ENCODE peak calls at places on chromosomes 5 and 9, in six cellular contexts. L is lower lobe of right lung, P is heart right ventricle, C is right cardiac atrium, Y is astrocyte, A is breast epithelium. M is an unnamed sample. For H3K4me1, the result is how much of the 10 kb centered on the place peaks cover.

GRCh38 chr9:7780261-7780988 is 19.2 kb downstream of the DMAC1 start:
- DNase-seq in P (no peak), C (no peak), A (no peak), Y (peak), L (no peak), M (no peak)

GRCh38 chr9:107484117-107484723 is 5.3 kb downstream of the KLF4 start:
- DNase-seq in Y (peak), A (no peak), L (no peak), C (no peak), P (peak), M (no peak)

GRCh38 chr9:93549636-93550035 is 26.7 kb upstream of the PHF2 start:
- DNase-seq in L (no peak), A (no peak), Y (peak), C (no peak), P (no peak), M (no peak)

GRCh38 chr9:113516840-113517577 is 53.5 kb downstream of the RGS3 start:
- DNase-seq in C (no peak), A (no peak), L (no peak), Y (peak), P (no peak), M (no peak)

GRCh38 chr5:82735160-82735789 is 341.9 kb downstream of the TMEM167A start:
- DNase-seq in L (no peak), Y (peak), P (no peak), C (no peak), A (no peak), M (no peak)

GRCh38 chr5:122915717-122916399 is 70.4 kb downstream of the SNX24 start:
- DNase-seq in A (no peak), Y (no peak), C (no peak), L (no peak), P (no peak), M (no peak)

GRCh38 chr9:4553951-4554381 is 63.7 kb downstream of the SLC1A1 start:
- DNase-seq in P (no peak), C (no peak), A (no peak), L (no peak), Y (peak), M (no peak)

GRCh38 chr9:71725590-71726338 is 42.5 kb downstream of the CEMIP2 start:
- DNase-seq in A (no peak), L (no peak), P (no peak), Y (peak), C (no peak), M (no peak)

GRCh38 chr9:74493512-74493911 is 3.6 kb upstream of the RORB start:
- DNase-seq in L (no peak), A (no peak), Y (no peak), P (no peak), C (no peak), M (no peak)

GRCh38 chr9:127926961-127927456 is 3.6 kb downstream of the PIP5KL1 start:
- DNase-seq in Y (no peak), C (no peak), A (no peak), L (no peak), P (no peak), M (no peak)

GRCh38 chr5:134837530-134838181 is 8.1 kb upstream of the C5orf24 start:
- DNase-seq in P (no peak), A (no peak), C (no peak), Y (peak), L (no peak), M (no peak)

GRCh38 chr9:95499847-95500246 is 16.9 kb downstream of the PTCH1 start:
- DNase-seq in A (no peak), P (no peak), Y (peak), L (no peak), C (no peak), M (no peak)

GRCh38 chr5:1720396-1721110 is 79.1 kb downstream of the MRPL36 start:
- DNase-seq in C (no peak), L (no peak), A (no peak), P (no peak), Y (no peak), M (no peak)

GRCh38 chr9:136211441-136212344 is 6.8 kb upstream of the LHX3 start:
- DNase-seq in Y (no peak), P (no peak), L (no peak), A (no peak), C (no peak), M (no peak)

GRCh38 chr5:127615916-127616315 is 33.0 kb upstream of the CTXN3 start:
- DNase-seq in A (no peak), C (no peak), Y (no peak), P (no peak), L (no peak), M (no peak)

DNA sequence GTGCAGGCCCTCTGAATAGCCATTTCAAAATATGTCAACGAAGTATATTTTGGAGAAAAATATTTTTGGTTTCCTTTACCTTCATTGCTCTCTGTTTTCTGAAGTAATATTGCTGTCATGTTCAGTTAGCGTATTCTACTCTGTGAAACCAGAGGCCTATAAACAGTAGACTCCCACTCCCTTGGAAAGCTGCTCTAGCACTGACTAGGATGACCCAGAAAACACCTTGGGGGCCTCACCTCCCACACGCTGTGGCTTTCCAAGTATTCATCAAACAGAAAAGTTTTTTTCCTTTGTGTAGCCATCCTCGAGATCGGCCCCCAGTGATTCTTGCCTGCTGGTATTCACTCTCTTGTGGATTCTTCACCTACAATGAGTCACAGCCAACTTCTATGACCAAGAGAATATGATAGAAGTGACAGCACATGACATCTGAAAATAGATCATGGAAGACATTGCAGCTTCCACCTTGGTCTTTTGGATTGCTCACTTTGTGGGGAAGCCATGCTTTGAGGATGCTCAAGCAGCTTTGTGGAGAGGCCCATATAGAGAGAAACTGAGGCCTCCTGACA is 28.9 kb upstream of the CTXN3 start:
- DNase-seq in A (no peak), Y (no peak), L (no peak), P (no peak), C (no peak), M (no peak)
- H3K4me3 ChIP-seq in A (no peak), Y (no peak), L (no peak), P (no peak), C (no peak), M (no peak)

GRCh38 chr5:72205431-72206009 is 98.2 kb downstream of the MAP1B start:
- DNase-seq in P (no peak), L (no peak), C (no peak), Y (peak), A (no peak), M (no peak)
- H3K4me1 ChIP-seq in P (under half), L (under half), C (under half), Y (under half), A (under half), M (under half)

DNA sequence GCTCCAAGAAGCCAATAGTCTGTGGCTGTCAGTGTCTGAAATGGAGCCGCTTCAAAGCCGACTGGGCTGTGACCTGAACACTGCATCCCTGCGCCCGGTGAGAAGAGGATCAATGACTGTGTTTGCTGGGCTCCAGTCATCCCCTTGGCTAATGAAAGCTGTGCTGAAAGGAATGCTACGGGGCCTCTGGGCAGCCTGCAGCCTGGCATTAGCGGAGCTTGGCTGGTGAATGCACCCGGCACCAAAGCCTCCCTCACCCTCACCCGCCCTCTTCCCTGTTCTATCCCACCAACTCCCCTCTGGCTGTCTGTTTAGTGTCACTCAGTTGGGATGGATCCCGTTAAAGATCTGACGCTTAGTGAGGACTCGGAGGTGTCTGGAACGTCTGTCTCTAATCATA is 355.3 kb downstream of the BNC2 start:
- DNase-seq in C (no peak), L (no peak), A (no peak), Y (no peak), P (no peak), M (no peak)
- H3K4me3 ChIP-seq in C (no peak), L (no peak), A (no peak), Y (no peak), P (no peak), M (no peak)

GRCh38 chr9:130835441-130836298 is 616 bp downstream of the ABL1 start:
- DNase-seq in Y (peak), P (peak), A (no peak), C (peak), L (peak), M (peak)

GRCh38 chr9:130839237-130840111 is 4.4 kb downstream of the ABL1 start:
- DNase-seq in C (no peak), A (no peak), L (no peak), P (no peak), Y (no peak), M (no peak)

GRCh38 chr9:130837002-130837511 is 2.0 kb downstream of the ABL1 start:
- DNase-seq in A (no peak), C (no peak), P (no peak), Y (peak), L (no peak), M (no peak)

GRCh38 chr9:130834371-130835311 is at the start of gene ABL1:
- DNase-seq in A (peak), P (peak), C (peak), Y (peak), L (peak), M (peak)

GRCh38 chr9:130837644-130838043 is 2.6 kb downstream of the ABL1 start:
- DNase-seq in P (no peak), A (no peak), L (no peak), C (no peak), Y (no peak), M (no peak)
- H3K4me1 ChIP-seq in P (half or more), A (under half), L (half or more), C (under half), Y (under half), M (under half)

GRCh38 chr5:147507480-147508126 is 2.3 kb downstream of the DPYSL3 start:
- DNase-seq in A (no peak), C (no peak), Y (peak), P (no peak), L (no peak), M (peak)

GRCh38 chr5:147508711-147509040 is 1.2 kb downstream of the DPYSL3 start:
- DNase-seq in A (no peak), L (no peak), P (no peak), C (no peak), Y (no peak), M (no peak)

GRCh38 chr5:147509041-147509709 is 693 bp downstream of the DPYSL3 start:
- DNase-seq in C (peak), P (peak), A (peak), Y (no peak), L (no peak), M (peak)

GRCh38 chr5:147510885-147511284 is 1.0 kb upstream of the DPYSL3 start:
- DNase-seq in A (no peak), Y (no peak), L (no peak), P (no peak), C (no peak), M (no peak)

GRCh38 chr5:147509710-147510651 is at the start of gene DPYSL3:
- DNase-seq in L (peak), A (peak), C (peak), Y (peak), P (peak), M (peak)
- H3K4me3 ChIP-seq in L (peak), A (peak), C (peak), Y (peak), P (peak), M (peak)

GRCh38 chr5:57054671-57055070 is 102.7 kb upstream of the MIER3 start:
- DNase-seq in P (no peak), C (no peak), A (no peak), Y (no peak), L (no peak), M (no peak)
- H3K4me1 ChIP-seq in P (under half), C (under half), A (under half), Y (under half), L (under half), M (under half)

DNA sequence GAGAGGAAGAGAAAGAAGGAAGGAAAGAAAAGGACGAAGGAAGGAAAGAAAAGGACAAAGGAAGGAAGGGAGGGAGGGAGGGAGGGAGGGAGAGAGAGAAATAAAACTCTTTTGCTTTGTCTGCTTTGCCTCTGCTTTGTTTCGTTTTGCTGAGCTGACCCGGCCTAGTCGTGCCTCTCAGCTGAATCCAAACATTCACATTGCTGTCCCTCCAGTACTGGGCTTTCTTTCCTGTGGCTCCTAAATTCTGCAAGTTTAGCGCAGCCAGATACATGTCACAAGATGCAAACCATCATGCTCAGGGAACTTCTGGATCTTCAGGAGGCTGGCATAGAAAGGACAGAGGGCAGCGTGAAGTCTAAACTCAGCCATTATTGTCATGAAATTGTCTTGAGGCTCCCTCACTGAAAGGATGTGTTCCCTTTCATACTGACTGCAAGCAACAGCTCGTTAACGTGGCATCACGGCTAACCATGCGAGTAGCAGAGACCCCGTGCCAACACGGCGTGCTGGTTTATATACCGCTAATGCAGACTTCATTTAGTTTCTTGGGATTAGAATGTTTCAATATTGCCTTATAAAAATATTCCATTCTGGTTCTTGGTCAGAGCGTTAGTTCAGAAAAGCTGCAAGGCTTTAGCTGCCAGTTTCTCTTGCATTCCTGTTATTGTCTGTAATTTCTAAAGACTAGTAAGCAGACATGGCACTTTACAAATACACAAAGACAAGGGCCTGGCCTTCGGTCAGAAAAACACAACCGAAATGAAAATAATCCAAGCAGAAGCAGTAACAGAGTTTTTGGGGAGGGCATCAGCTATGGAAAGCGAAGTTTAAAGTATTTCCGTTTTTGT is 94.2 kb downstream of the TMEM174 start:
- DNase-seq in P (no peak), Y (no peak), A (no peak), C (no peak), L (no peak), M (no peak)
- H3K4me3 ChIP-seq in P (no peak), Y (peak), A (no peak), C (no peak), L (peak), M (no peak)

M was measured in ovary.